ENCODE peak calls at places on chromosomes 13 and 19, in six cellular contexts. T, R, C, K, J and Y are unnamed samples.

GRCh38 chr13:101209206-101209893 is 207.0 kb downstream of the NALCN start:
- DNase-seq in T (no peak), R (no peak), C (no peak), K (no peak), J (no peak), Y (no peak)

GRCh38 chr19:12649941-12650340 is 16.6 kb downstream of the MAN2B1 start:
- DNase-seq in T (no peak), R (no peak), C (no peak), K (no peak), J (no peak), Y (no peak)

GRCh38 chr19:47762615-47763308 is 15.7 kb upstream of the SELENOW start:
- DNase-seq in T (no peak), R (no peak), C (no peak), K (no peak), J (no peak), Y (no peak)

GRCh38 chr19:45051929-45052579 is 13.2 kb downstream of the CLASRP start:
- DNase-seq in T (no peak), R (no peak), C (no peak), K (no peak), J (no peak), Y (no peak)

GRCh38 chr13:108877300-108877699 is 247.9 kb downstream of the MYO16 start:
- DNase-seq in T (no peak), R (no peak), C (no peak), K (no peak), J (no peak), Y (no peak)

GRCh38 chr19:51407631-51408131 is 9.8 kb downstream of the SIGLEC10 start:
- DNase-seq in T (no peak), R (no peak), C (no peak), K (peak; percentile 13), J (no peak), Y (peak; percentile 53)

GRCh38 chr13:99415851-99416331 is 85.4 kb upstream of the TM9SF2 start:
- DNase-seq in T (no peak), R (no peak), C (no peak), K (no peak), J (no peak), Y (no peak)

GRCh38 chr19:16078759-16079707 is 2.7 kb downstream of the TPM4 start:
- DNase-seq in T (no peak), R (peak; percentile 87), C (peak; percentile 96), K (no peak), J (peak; percentile 64), Y (peak; percentile 68)

GRCh38 chr13:110831437-110832204 is 83.2 kb downstream of the ANKRD10 start:
- DNase-seq in T (no peak), R (peak; percentile 24), C (no peak), K (no peak), J (no peak), Y (no peak)

GRCh38 chr19:7637374-7638256 is 705 bp downstream of the STXBP2 start:
- DNase-seq in T (no peak), R (no peak), C (no peak), K (no peak), J (peak; percentile 41), Y (peak; percentile 29)

GRCh38 chr19:17333611-17334413 is 843 bp downstream of the ANO8 start:
- DNase-seq in T (no peak), R (no peak), C (peak; percentile 76), K (peak; percentile 35), J (peak; percentile 52), Y (no peak)

GRCh38 chr19:49739933-49740332 is 23.2 kb downstream of the TSKS start:
- DNase-seq in T (no peak), R (no peak), C (no peak), K (no peak), J (no peak), Y (no peak)

GRCh38 chr13:36163809-36164308 is 32.7 kb upstream of the DCLK1 start:
- DNase-seq in T (no peak), R (no peak), C (peak; percentile 67), K (no peak), J (peak; percentile 76), Y (no peak)

GRCh38 chr13:23856008-23856750 is 33.0 kb downstream of the MIPEP start:
- DNase-seq in T (no peak), R (no peak), C (peak; percentile 9), K (peak; percentile 65), J (no peak), Y (peak; percentile 50)

GRCh38 chr19:56119585-56119978 is 1.5 kb downstream of the ZNF787 start:
- DNase-seq in T (no peak), R (no peak), C (no peak), K (no peak), J (peak; percentile 31), Y (no peak)

GRCh38 chr19:1428738-1429391 is 9.3 kb upstream of the RPS15 start:
- DNase-seq in T (no peak), R (no peak), C (no peak), K (peak; percentile 83), J (no peak), Y (no peak)

GRCh38 chr13:40503966-40504591 is 162.4 kb downstream of the FOXO1 start:
- DNase-seq in T (no peak), R (no peak), C (no peak), K (no peak), J (peak; percentile 53), Y (peak; percentile 44)

GRCh38 chr13:32164622-32165268 is 133.2 kb downstream of the FRY start:
- DNase-seq in T (no peak), R (no peak), C (peak; percentile 90), K (peak; percentile 23), J (peak; percentile 10), Y (peak; percentile 63)

GRCh38 chr19:49916839-49917733 is 11.9 kb upstream of the ATF5 start:
- DNase-seq in T (peak; percentile 15), R (no peak), C (peak; percentile 55), K (no peak), J (no peak), Y (peak; percentile 52)

GRCh38 chr19:58279042-58279924 is 528 bp downstream of the ZNF8 start:
- DNase-seq in T (peak; percentile 64), R (peak; percentile 80), C (peak; percentile 65), K (peak; percentile 74), J (peak; percentile 46), Y (peak; percentile 49)

GRCh38 chr19:45075215-45076028 is 856 bp downstream of the ZNF296 start:
- DNase-seq in T (peak; percentile 42), R (peak; percentile 91), C (no peak), K (peak; percentile 86), J (peak; percentile 92), Y (peak; percentile 77)

GRCh38 chr13:46638262-46638661 is 85.3 kb downstream of the LRCH1 start:
- DNase-seq in T (no peak), R (no peak), C (no peak), K (no peak), J (no peak), Y (no peak)

GRCh38 chr19:1774999-1775772 is 21.9 kb downstream of the ONECUT3 start:
- DNase-seq in T (no peak), R (no peak), C (no peak), K (no peak), J (no peak), Y (no peak)

GRCh38 chr13:111111376-111111937 is 3.7 kb upstream of the ARHGEF7 start:
- DNase-seq in T (no peak), R (no peak), C (no peak), K (no peak), J (no peak), Y (no peak)

GRCh38 chr19:17601683-17602082 is 46.2 kb downstream of the COLGALT1 start:
- DNase-seq in T (no peak), R (no peak), C (no peak), K (no peak), J (no peak), Y (no peak)

GRCh38 chr19:3607398-3608078 is 863 bp upstream of the TBXA2R start:
- DNase-seq in T (no peak), R (no peak), C (no peak), K (no peak), J (no peak), Y (no peak)